ENCODE peak calls at places on chromosomes 2 and 18, in ten cellular contexts. One of them, this sample, is unnamed.

GRCh38 chr2:105329561-105330495 is at the start of gene TGFBRAP1:
- DNase-seq in fibroblast of lung: peak
- DNase-seq in activated T-helper 2 cell treated with anti-CD3 and anti-CD28 coated beads, Interferon-gamma antibody, Interleukin-2, Interleukin-4, amounts not matched to agents 10 μg/mL and 5 μg/mL and 100 μg/mL, durations not matched to agents 14 hours and 24 hours and 36 hours: peak
- DNase-seq in tibial artery: peak
- DNase-seq in memory B cell: peak
- DNase-seq in SJSA1: no peak
- DNase-seq in activated gamma-delta T cell treated with Interleukin-2 at 50 U/mL for 16 hours: peak
- DNase-seq in NCI-H2081: peak
- DNase-seq in psoas muscle: peak
- DNase-seq in activated CD4-positive, alpha-beta T cell treated with anti-CD3 and anti-CD28 coated beads, Interleukin-2, amount 50 U/mL, for 1 hour: peak
- DNase-seq in this sample: peak

GRCh38 chr2:150286730-150287362 is 200.6 kb downstream of the RND3 start:
- DNase-seq in fibroblast of lung: no peak
- DNase-seq in activated gamma-delta T cell treated with Interleukin-2 at 50 U/mL for 16 hours: no peak
- DNase-seq in activated CD4-positive, alpha-beta T cell treated with anti-CD3 and anti-CD28 coated beads, Interleukin-2, amount 50 U/mL, for 1 hour: no peak
- DNase-seq in psoas muscle: no peak
- DNase-seq in memory B cell: no peak
- DNase-seq in tibial artery: no peak
- DNase-seq in activated T-helper 2 cell treated with anti-CD3 and anti-CD28 coated beads, Interferon-gamma antibody, Interleukin-2, Interleukin-4, amounts not matched to agents 10 μg/mL and 5 μg/mL and 100 μg/mL, durations not matched to agents 14 hours and 24 hours and 36 hours: no peak
- DNase-seq in NCI-H2081: no peak
- DNase-seq in SJSA1: no peak
- DNase-seq in this sample: no peak

GRCh38 chr18:11676386-11676785 is 12.7 kb upstream of the GNAL start:
- DNase-seq in psoas muscle: no peak
- DNase-seq in activated gamma-delta T cell treated with Interleukin-2 at 50 U/mL for 16 hours: no peak
- DNase-seq in tibial artery: no peak
- DNase-seq in memory B cell: no peak
- DNase-seq in activated CD4-positive, alpha-beta T cell treated with anti-CD3 and anti-CD28 coated beads, Interleukin-2, amount 50 U/mL, for 1 hour: no peak
- DNase-seq in activated T-helper 2 cell treated with anti-CD3 and anti-CD28 coated beads, Interferon-gamma antibody, Interleukin-2, Interleukin-4, amounts not matched to agents 10 μg/mL and 5 μg/mL and 100 μg/mL, durations not matched to agents 14 hours and 24 hours and 36 hours: no peak
- DNase-seq in NCI-H2081: no peak
- DNase-seq in fibroblast of lung: no peak
- DNase-seq in SJSA1: peak
- DNase-seq in this sample: no peak

GRCh38 chr2:196248467-196249104 is 77.2 kb upstream of the STK17B start:
- DNase-seq in tibial artery: no peak
- DNase-seq in psoas muscle: no peak
- DNase-seq in memory B cell: no peak
- DNase-seq in activated gamma-delta T cell treated with Interleukin-2 at 50 U/mL for 16 hours: no peak
- DNase-seq in SJSA1: no peak
- DNase-seq in NCI-H2081: no peak
- DNase-seq in activated CD4-positive, alpha-beta T cell treated with anti-CD3 and anti-CD28 coated beads, Interleukin-2, amount 50 U/mL, for 1 hour: no peak
- DNase-seq in activated T-helper 2 cell treated with anti-CD3 and anti-CD28 coated beads, Interferon-gamma antibody, Interleukin-2, Interleukin-4, amounts not matched to agents 10 μg/mL and 5 μg/mL and 100 μg/mL, durations not matched to agents 14 hours and 24 hours and 36 hours: no peak
- DNase-seq in fibroblast of lung: peak
- DNase-seq in this sample: no peak

GRCh38 chr2:215772634-215773563 is 240.5 kb downstream of the MREG start:
- DNase-seq in activated gamma-delta T cell treated with Interleukin-2 at 50 U/mL for 16 hours: no peak
- DNase-seq in NCI-H2081: no peak
- DNase-seq in SJSA1: no peak
- DNase-seq in psoas muscle: no peak
- DNase-seq in activated T-helper 2 cell treated with anti-CD3 and anti-CD28 coated beads, Interferon-gamma antibody, Interleukin-2, Interleukin-4, amounts not matched to agents 10 μg/mL and 5 μg/mL and 100 μg/mL, durations not matched to agents 14 hours and 24 hours and 36 hours: no peak
- DNase-seq in memory B cell: no peak
- DNase-seq in tibial artery: no peak
- DNase-seq in fibroblast of lung: no peak
- DNase-seq in activated CD4-positive, alpha-beta T cell treated with anti-CD3 and anti-CD28 coated beads, Interleukin-2, amount 50 U/mL, for 1 hour: no peak
- DNase-seq in this sample: no peak

GRCh38 chr18:41372266-41372665 is 582.8 kb upstream of the PIK3C3 start:
- DNase-seq in activated gamma-delta T cell treated with Interleukin-2 at 50 U/mL for 16 hours: no peak
- DNase-seq in tibial artery: no peak
- DNase-seq in memory B cell: no peak
- DNase-seq in SJSA1: no peak
- DNase-seq in activated T-helper 2 cell treated with anti-CD3 and anti-CD28 coated beads, Interferon-gamma antibody, Interleukin-2, Interleukin-4, amounts not matched to agents 10 μg/mL and 5 μg/mL and 100 μg/mL, durations not matched to agents 14 hours and 24 hours and 36 hours: no peak
- DNase-seq in fibroblast of lung: no peak
- DNase-seq in psoas muscle: no peak
- DNase-seq in activated CD4-positive, alpha-beta T cell treated with anti-CD3 and anti-CD28 coated beads, Interleukin-2, amount 50 U/mL, for 1 hour: no peak
- DNase-seq in NCI-H2081: peak
- DNase-seq in this sample: no peak

GRCh38 chr2:9440058-9440727 is 16.7 kb downstream of the CPSF3 start:
- DNase-seq in activated gamma-delta T cell treated with Interleukin-2 at 50 U/mL for 16 hours: no peak
- DNase-seq in activated CD4-positive, alpha-beta T cell treated with anti-CD3 and anti-CD28 coated beads, Interleukin-2, amount 50 U/mL, for 1 hour: no peak
- DNase-seq in tibial artery: no peak
- DNase-seq in fibroblast of lung: peak
- DNase-seq in psoas muscle: no peak
- DNase-seq in NCI-H2081: no peak
- DNase-seq in activated T-helper 2 cell treated with anti-CD3 and anti-CD28 coated beads, Interferon-gamma antibody, Interleukin-2, Interleukin-4, amounts not matched to agents 10 μg/mL and 5 μg/mL and 100 μg/mL, durations not matched to agents 14 hours and 24 hours and 36 hours: no peak
- DNase-seq in memory B cell: no peak
- DNase-seq in SJSA1: no peak
- DNase-seq in this sample: no peak

GRCh38 chr2:239454507-239454906 is 53.7 kb upstream of the HDAC4 start:
- DNase-seq in NCI-H2081: no peak
- DNase-seq in fibroblast of lung: no peak
- DNase-seq in activated CD4-positive, alpha-beta T cell treated with anti-CD3 and anti-CD28 coated beads, Interleukin-2, amount 50 U/mL, for 1 hour: no peak
- DNase-seq in tibial artery: no peak
- DNase-seq in activated gamma-delta T cell treated with Interleukin-2 at 50 U/mL for 16 hours: no peak
- DNase-seq in SJSA1: no peak
- DNase-seq in memory B cell: no peak
- DNase-seq in activated T-helper 2 cell treated with anti-CD3 and anti-CD28 coated beads, Interferon-gamma antibody, Interleukin-2, Interleukin-4, amounts not matched to agents 10 μg/mL and 5 μg/mL and 100 μg/mL, durations not matched to agents 14 hours and 24 hours and 36 hours: no peak
- DNase-seq in psoas muscle: no peak
- DNase-seq in this sample: no peak

This sample was measured in left lung.